ENCODE peak calls at places on chromosomes 7 and 10, in four cellular contexts. L is KG1, U is fibroblast of pulmonary artery, T is dorsolateral prefrontal cortex. R is an unnamed sample.

GRCh38 chr7:48760528-48761265 is 163.7 kb upstream of the CDC14C start:
- DNase-seq in L (no peak), U (no peak), T (no peak), R (no peak)

GRCh38 chr7:11193131-11193867 is 219.6 kb downstream of the PHF14 start:
- DNase-seq in U (peak), T (no peak), L (no peak), R (peak)

GRCh38 chr10:69327463-69328345 is 49.4 kb downstream of the HK1 start:
- DNase-seq in L (no peak), U (peak), T (peak), R (peak)

GRCh38 chr10:67815571-67816059 is 22.4 kb downstream of the DNAJC12 start:
- DNase-seq in T (no peak), L (no peak), U (peak), R (no peak)

GRCh38 chr10:78401882-78402367 is 368.3 kb downstream of the RPS24 start:
- DNase-seq in U (no peak), T (no peak), L (no peak), R (no peak)

GRCh38 chr7:22397981-22398380 is 41.0 kb upstream of the RAPGEF5 start:
- DNase-seq in T (no peak), U (no peak), L (no peak), R (peak)

GRCh38 chr10:93124580-93125318 is 51.1 kb downstream of the CYP26A1 start:
- DNase-seq in U (no peak), L (no peak), T (no peak), R (no peak)

GRCh38 chr7:98617960-98618418 is 904 bp downstream of the NPTX2 start:
- DNase-seq in T (no peak), L (no peak), U (no peak), R (no peak)

GRCh38 chr10:73096041-73096451 is 620 bp downstream of the P4HA1 start:
- DNase-seq in U (peak), L (peak), T (peak), R (peak)

GRCh38 chr7:1169409-1170368 is 9.7 kb upstream of the ZFAND2A start:
- DNase-seq in L (peak), T (peak), U (peak), R (peak)

GRCh38 chr10:45427305-45427955 is 53.4 kb downstream of the ALOX5 start:
- DNase-seq in U (no peak), T (no peak), L (no peak), R (no peak)

GRCh38 chr10:95454356-95454755 is 106.8 kb downstream of the SORBS1 start:
- DNase-seq in U (no peak), T (no peak), L (no peak), R (no peak)

GRCh38 chr7:102103027-102103372 is 183.7 kb upstream of the SH2B2 start:
- DNase-seq in T (no peak), L (no peak), U (no peak), R (no peak)

GRCh38 chr10:102463983-102464382 is 12.6 kb upstream of the C10orf95 start:
- DNase-seq in U (no peak), T (no peak), L (no peak), R (no peak)

GRCh38 chr7:23594879-23595604 is 2.1 kb upstream of the CCDC126 start:
- DNase-seq in T (no peak), L (no peak), U (peak), R (no peak)